ENCODE peak calls at places on chromosome 18, in ten cellular contexts. D, I, P, V, Z, U, T, W, H and G are unnamed samples.

GRCh38 chr18:32167980-32168379 is 21.9 kb upstream of the MEP1B start:
- DNase-seq in T (no peak), V (no peak), P (no peak), I (no peak), H (no peak), U (no peak), D (no peak), Z (no peak), W (no peak), G (no peak)

GRCh38 chr18:6521804-6522418 is 107.2 kb upstream of the L3MBTL4 start:
- DNase-seq in H (peak; percentile 7), P (no peak), U (peak; percentile 13), W (no peak), T (peak; percentile 59), D (no peak), Z (peak; percentile 39), V (peak; percentile 3), I (peak; percentile 54), G (peak; percentile 31)

GRCh38 chr18:47799376-47799775 is 131.1 kb downstream of the SMAD2 start:
- DNase-seq in P (no peak), V (no peak), I (no peak), W (no peak), T (no peak), U (no peak), Z (no peak), H (no peak), D (no peak), G (no peak)

GRCh38 chr18:22432672-22433137 is 15.0 kb upstream of the CTAGE1 start:
- DNase-seq in W (no peak), P (peak; percentile 96), D (no peak), V (peak; percentile 78), T (peak; percentile 85), I (no peak), Z (no peak), U (peak; percentile 68), H (peak; percentile 93), G (no peak)

GRCh38 chr18:31281437-31281836 is 36.5 kb upstream of the DSG1 start:
- DNase-seq in T (no peak), W (no peak), P (no peak), Z (no peak), H (no peak), D (no peak), U (no peak), V (no peak), I (no peak), G (no peak)

GRCh38 chr18:34999734-35000397 is 41.3 kb upstream of the MAPRE2 start:
- DNase-seq in I (no peak), V (no peak), D (no peak), W (no peak), H (no peak), U (no peak), T (no peak), P (no peak), Z (peak; percentile 52), G (no peak)

GRCh38 chr18:650428-650858 is 7.0 kb upstream of the TYMS start:
- DNase-seq in P (no peak), D (no peak), H (no peak), I (no peak), V (no peak), U (no peak), Z (no peak), T (no peak), W (no peak), G (no peak)

GRCh38 chr18:31603335-31603734 is 11.7 kb downstream of the TTR start:
- DNase-seq in V (no peak), D (no peak), W (no peak), U (no peak), I (no peak), H (peak; percentile 46), Z (no peak), T (no peak), P (no peak), G (no peak)

DNA sequence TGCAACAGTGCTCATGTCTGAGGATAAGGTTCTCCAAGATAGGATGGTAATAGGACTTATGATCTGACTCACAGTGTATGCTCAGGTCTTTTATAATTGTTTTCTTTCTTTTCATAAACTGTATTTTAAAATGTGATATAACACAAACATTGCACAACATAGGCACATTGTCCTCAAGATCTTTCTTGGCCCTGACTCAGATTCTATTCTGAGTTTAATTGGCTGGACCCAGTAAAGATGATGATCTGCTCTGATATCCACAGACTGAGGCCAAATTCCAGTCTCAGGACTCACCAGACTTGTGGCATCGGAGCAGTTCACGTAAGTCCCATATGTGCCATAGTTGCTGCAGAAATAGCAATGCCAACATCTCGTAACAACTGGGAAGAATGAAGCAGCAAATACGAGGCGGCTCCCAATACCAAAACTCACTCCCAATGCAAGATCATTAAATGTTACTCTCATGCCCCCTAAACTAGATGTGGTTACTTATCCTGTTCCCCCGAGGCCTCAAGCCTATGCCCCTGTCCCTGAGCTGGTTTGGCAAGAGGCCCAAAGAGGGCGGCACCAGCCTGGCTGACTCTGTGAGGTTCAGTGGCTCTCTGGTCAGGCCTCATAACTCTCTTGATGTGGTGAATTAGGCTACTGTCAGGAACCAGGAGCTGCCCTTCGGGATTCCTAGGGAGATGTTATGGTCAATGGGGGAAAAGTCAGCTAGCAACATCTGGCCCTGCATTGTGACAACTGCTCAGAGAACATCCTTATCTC is 448.8 kb upstream of the SLC14A2 start:
- DNase-seq in I (no peak), W (no peak), U (no peak), P (no peak), H (peak; percentile 77), Z (no peak), D (no peak), T (no peak), V (no peak), G (no peak)
- H3K4me3 ChIP-seq in I (no peak overlapping the region), W (no peak overlapping the region), U (no peak overlapping the region), P (no peak overlapping the region), H (no peak overlapping the region), Z (no peak overlapping the region), D (no peak overlapping the region), T (no peak overlapping the region), V (no peak overlapping the region), G (no peak overlapping the region)

DNA sequence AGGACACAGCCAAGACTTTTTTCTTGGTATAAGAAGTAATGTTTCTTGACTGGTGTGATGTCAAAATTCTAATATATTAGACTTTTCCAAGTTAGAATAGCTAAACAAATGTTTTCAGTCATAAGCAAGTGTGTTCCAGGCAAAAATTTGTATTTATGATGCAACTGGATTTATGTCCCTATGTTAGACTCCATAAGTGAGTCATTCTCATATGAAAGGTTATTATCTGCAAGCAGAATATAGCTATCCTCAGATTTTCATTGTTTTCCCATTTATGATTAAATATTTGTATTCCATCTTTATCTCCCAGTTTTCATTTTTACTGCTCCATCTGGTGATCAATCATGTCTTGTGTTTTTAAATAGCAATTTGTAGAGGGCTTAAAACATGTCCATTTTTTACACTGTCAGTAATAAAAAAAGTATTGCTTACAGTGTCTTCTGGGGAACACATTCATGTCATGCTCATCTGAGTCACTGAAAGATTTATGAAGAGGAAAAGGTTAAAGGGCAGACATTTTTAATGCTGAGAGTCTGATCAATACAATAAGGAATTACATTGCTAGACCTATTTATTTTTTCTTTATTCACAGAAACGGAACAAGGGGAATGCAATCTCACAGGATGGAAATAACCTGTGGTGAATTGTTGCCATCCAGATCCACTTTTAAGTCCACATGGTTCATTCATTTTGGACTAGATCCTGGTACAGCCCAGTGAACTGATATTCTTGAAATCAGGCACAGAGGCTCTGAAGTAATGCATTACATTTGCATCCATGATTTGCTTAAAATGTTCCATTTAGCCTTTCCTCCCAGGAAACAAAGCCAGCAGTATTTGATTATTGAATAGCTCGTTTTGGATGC is 995.5 kb upstream of the CDH2 start:
- DNase-seq in H (no peak), V (no peak), P (no peak), W (no peak), D (no peak), T (no peak), Z (no peak), U (no peak), I (no peak), G (no peak)
- H3K4me3 ChIP-seq in H (no peak overlapping the region), V (no peak overlapping the region), P (no peak overlapping the region), W (no peak overlapping the region), D (no peak overlapping the region), T (no peak overlapping the region), Z (no peak overlapping the region), U (no peak overlapping the region), I (no peak overlapping the region), G (no peak overlapping the region)

GRCh38 chr18:48931680-48932461 is 18.9 kb downstream of the SMAD7 start:
- DNase-seq in H (no peak), I (no peak), P (no peak), V (no peak), Z (no peak), W (peak; percentile 53), D (no peak), U (no peak), T (no peak), G (no peak)

GRCh38 chr18:48928787-48929186 is 22.0 kb downstream of the SMAD7 start:
- DNase-seq in I (no peak), T (peak; percentile 42), V (no peak), H (no peak), D (peak; percentile 91), W (peak; percentile 74), P (no peak), Z (peak; percentile 35), U (no peak), G (no peak)

GRCh38 chr18:48930926-48931325 is 19.8 kb downstream of the SMAD7 start:
- DNase-seq in T (no peak), U (no peak), H (no peak), V (no peak), Z (no peak), P (no peak), W (no peak), D (no peak), I (no peak), G (peak; percentile 78)

GRCh38 chr18:48929212-48929612 is 21.6 kb downstream of the SMAD7 start:
- DNase-seq in V (no peak), T (no peak), I (no peak), D (no peak), P (no peak), H (no peak), W (no peak), Z (no peak), U (no peak), G (no peak)

DNA sequence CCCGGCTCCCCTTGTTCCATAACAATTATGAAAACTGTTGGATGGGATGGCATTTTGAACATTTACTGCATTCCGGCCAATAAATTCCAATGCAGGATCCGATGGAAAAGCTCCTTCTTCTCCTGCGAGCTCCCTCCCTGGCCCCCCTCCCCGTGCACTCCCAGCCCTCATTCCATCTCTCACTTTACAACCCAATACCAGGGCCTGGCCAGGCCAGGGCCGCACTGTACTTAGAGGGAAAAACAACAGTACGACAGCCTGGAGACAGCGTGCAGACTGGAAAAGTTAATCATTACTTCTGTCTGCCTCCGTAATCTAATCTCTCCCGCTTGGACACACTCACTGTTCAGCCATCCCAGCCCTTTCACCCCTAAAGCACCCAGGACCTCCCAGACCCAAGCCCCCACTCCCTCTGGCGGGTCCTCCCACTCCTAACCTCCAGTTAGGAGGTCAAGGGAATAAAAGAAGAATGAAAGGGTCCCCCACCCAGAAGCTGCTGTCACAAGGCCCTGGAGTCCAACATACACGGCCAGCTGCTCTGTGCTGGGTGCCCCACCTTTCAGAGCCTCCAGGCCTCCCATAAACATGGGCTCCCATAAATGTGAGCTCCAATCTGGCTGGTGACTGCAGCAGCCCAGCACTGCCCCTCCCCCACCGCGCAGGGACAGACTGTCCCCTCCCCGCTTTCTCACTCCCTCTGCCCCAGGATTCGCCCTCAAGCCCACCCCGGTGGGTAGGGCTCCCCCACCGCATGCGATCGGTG is 20.6 kb downstream of the SMAD7 start:
- DNase-seq in Z (peak; percentile 53), D (no peak), V (no peak), T (peak; percentile 81), I (no peak), U (no peak), W (no peak), P (no peak), H (no peak), G (peak; percentile 66)
- H3K4me3 ChIP-seq in Z (no peak overlapping the region), D (no peak overlapping the region), V (peak overlapping the region; percentile 36), T (no peak overlapping the region), I (no peak overlapping the region), U (no peak overlapping the region), W (no peak overlapping the region), P (peak overlapping the region; percentile 10), H (no peak overlapping the region), G (no peak overlapping the region)

GRCh38 chr18:50280707-50281294 is 522 bp downstream of the MBD1 start:
- DNase-seq in H (no peak), W (no peak), V (no peak), U (no peak), D (no peak), T (no peak), P (no peak), Z (no peak), I (no peak), G (no peak)

GRCh38 chr18:50277935-50278334 is 3.4 kb downstream of the MBD1 start:
- DNase-seq in W (no peak), Z (no peak), T (no peak), H (no peak), V (no peak), U (no peak), D (no peak), P (no peak), I (no peak), G (no peak)

GRCh38 chr18:50281295-50281971 is at the start of gene MBD1:
- DNase-seq in I (peak; percentile 91), U (peak; percentile 97), T (peak; percentile 96), D (peak; percentile 99), V (peak; percentile 97), P (peak; percentile 96), Z (peak; percentile 98), W (peak; percentile 98), H (peak; percentile 95), G (peak; percentile 96)

GRCh38 chr18:50281972-50282520 is 723 bp upstream of the MBD1 start:
- DNase-seq in T (no peak), V (no peak), I (no peak), U (no peak), H (no peak), W (no peak), Z (no peak), D (no peak), P (no peak), G (no peak)

DNA sequence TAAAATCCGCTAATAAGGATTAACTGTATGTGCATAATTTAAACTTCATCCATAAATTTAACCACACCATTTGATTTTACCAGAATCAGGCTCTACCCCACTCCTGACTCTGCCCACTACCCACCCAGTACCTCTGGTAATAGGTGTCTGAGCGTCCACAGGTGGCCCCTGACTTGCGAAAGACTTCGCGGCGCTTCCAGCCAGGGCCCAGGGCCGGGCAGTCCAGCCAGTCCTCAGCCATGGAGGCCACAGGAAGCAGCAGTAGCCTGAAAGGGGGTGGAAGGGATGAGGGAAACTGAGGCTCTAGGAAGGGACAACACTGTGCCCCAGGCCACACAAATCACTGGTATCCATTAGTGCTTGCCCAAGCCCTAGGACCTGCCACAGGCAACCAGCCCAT is 1.6 kb downstream of the MBD1 start:
- DNase-seq in I (no peak), H (no peak), P (no peak), D (no peak), W (no peak), Z (no peak), U (no peak), V (no peak), T (no peak), G (no peak)
- H3K4me3 ChIP-seq in I (no peak overlapping the region), H (no peak overlapping the region), P (no peak overlapping the region), D (peak overlapping the region; percentile 92), W (peak overlapping the region; percentile 90), Z (no peak overlapping the region), U (peak overlapping the region; percentile 81), V (peak overlapping the region; percentile 98), T (no peak overlapping the region), G (no peak overlapping the region)